ENCODE peak calls at places on chromosomes 4 and X, in eight cellular contexts. W, H, K, L, V, C, J and E are unnamed samples.

GRCh38 chr4:8463811-8464210 is 23.2 kb downstream of the TRMT44 start:
- DNase-seq in L (no peak), K (no peak), W (no peak), C (no peak), H (no peak), V (no peak), J (no peak), E (no peak)

GRCh38 chrX:153495362-153495751 is 577 bp downstream of the BGN start:
- DNase-seq in W (no peak), C (no peak), V (no peak), L (no peak), K (no peak), H (no peak), J (no peak), E (no peak)

GRCh38 chr4:183797445-183798248 is 107.5 kb upstream of the STOX2 start:
- DNase-seq in K (peak; percentile 32), C (no peak), H (peak; percentile 3), W (peak; percentile 54), J (no peak), V (peak; percentile 28), L (peak; percentile 33), E (peak; percentile 67)

GRCh38 chrX:11386001-11386523 is 92.8 kb downstream of the AMELX start:
- DNase-seq in V (no peak), C (peak; percentile 31), H (peak; percentile 70), J (no peak), L (peak; percentile 1), W (no peak), K (no peak), E (no peak)

GRCh38 chrX:53681661-53682060 is 4.9 kb downstream of the HUWE1 start:
- DNase-seq in K (no peak), J (no peak), H (peak; percentile 55), C (no peak), L (peak; percentile 30), W (no peak), V (no peak), E (no peak)

GRCh38 chr4:158560284-158560683 is 38.6 kb downstream of the RXFP1 start:
- DNase-seq in C (no peak), K (no peak), H (no peak), V (no peak), L (no peak), W (no peak), J (no peak), E (no peak)

GRCh38 chr4:184993243-184993642 is 25.0 kb upstream of the HELT start:
- DNase-seq in V (no peak), H (no peak), J (no peak), C (no peak), W (no peak), L (no peak), K (no peak), E (no peak)

GRCh38 chr4:177051473-177052060 is 258.1 kb upstream of the NEIL3 start:
- DNase-seq in W (no peak), V (peak; percentile 21), H (no peak), C (no peak), K (no peak), J (no peak), L (no peak), E (no peak)

GRCh38 chr4:113293043-113293560 is 243.6 kb downstream of the ANK2 start:
- DNase-seq in K (no peak), L (no peak), V (no peak), W (no peak), J (no peak), H (peak; percentile 62), C (no peak), E (no peak)

GRCh38 chr4:16225681-16225995 is 633 bp downstream of the TAPT1 start:
- DNase-seq in W (no peak), C (no peak), J (no peak), H (no peak), V (no peak), L (no peak), K (no peak), E (no peak)

GRCh38 chr4:94803181-94803580 is 45.4 kb downstream of the BMPR1B start:
- DNase-seq in C (no peak), J (no peak), K (no peak), L (no peak), H (peak; percentile 55), W (no peak), V (no peak), E (no peak)

GRCh38 chr4:1458581-1458980 is 52.3 kb upstream of the NKX1-1 start:
- DNase-seq in H (no peak), C (no peak), L (no peak), J (no peak), W (no peak), K (no peak), V (no peak), E (no peak)

GRCh38 chr4:168900080-168900479 is 110.0 kb downstream of the CBR4 start:
- DNase-seq in L (no peak), H (no peak), K (no peak), J (peak; percentile 82), W (no peak), V (no peak), C (no peak), E (no peak)

GRCh38 chr4:48974979-48975640 is 11.0 kb upstream of the CWH43 start:
- DNase-seq in J (no peak), V (no peak), W (no peak), C (no peak), H (no peak), L (no peak), K (no peak), E (no peak)

GRCh38 chr4:74279716-74280115 is 28.6 kb upstream of the EPGN start:
- DNase-seq in K (no peak), H (no peak), V (no peak), L (no peak), C (no peak), W (no peak), J (no peak), E (no peak)

GRCh38 chr4:119543187-119543586 is 85.4 kb downstream of the PDE5A start:
- DNase-seq in L (no peak), C (no peak), W (no peak), K (no peak), H (no peak), J (no peak), V (no peak), E (no peak)

GRCh38 chr4:122798101-122798500 is 28.5 kb upstream of the FGF2 start:
- DNase-seq in K (no peak), C (peak; percentile 96), W (no peak), H (peak; percentile 89), L (peak; percentile 94), J (peak; percentile 60), V (peak; percentile 30), E (peak; percentile 43)

GRCh38 chr4:3436048-3436797 is 5.5 kb upstream of the HGFAC start:
- DNase-seq in W (no peak), C (no peak), L (no peak), V (no peak), J (no peak), H (no peak), K (no peak), E (no peak)

DNA sequence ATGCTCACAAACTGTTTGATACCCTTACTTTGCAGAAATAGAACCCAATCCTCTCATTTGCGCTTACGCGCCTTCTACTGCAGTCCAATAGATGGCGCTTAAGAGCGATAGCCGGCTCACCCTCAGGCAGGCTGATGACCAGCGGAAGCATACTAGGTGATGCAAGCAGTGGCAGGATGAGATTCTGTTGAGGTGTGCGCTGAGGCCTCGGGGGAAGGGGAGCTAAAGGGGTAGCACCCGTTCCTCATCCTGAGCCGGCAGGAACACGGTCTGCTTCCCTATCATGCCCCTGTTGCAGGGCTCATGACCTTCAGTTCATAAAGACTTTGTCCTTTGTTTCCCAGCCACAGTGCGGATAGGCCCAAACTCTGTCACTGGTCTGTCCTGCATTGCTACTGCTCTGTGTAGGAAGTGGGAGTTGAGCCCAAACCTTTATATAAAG is 628.9 kb downstream of the TLL1 start:
- DNase-seq in H (no peak), V (no peak), W (no peak), K (no peak), C (no peak), L (peak; percentile 2), J (no peak), E (peak; percentile 53)
- TF ChIP-seq CTCF in H (peak; percentile 49), V (no peak), W (peak; percentile 68), K (peak; percentile 20), C (no peak), L (no peak), J (peak; percentile 28), E (no peak)

GRCh38 chr4:128809477-128810330 is at the start of gene JADE1:
- DNase-seq in L (peak; percentile 91), H (peak; percentile 89), V (peak; percentile 96), J (peak; percentile 95), W (peak; percentile 93), C (peak; percentile 88), K (peak; percentile 93), E (peak; percentile 89)

GRCh38 chr4:128810871-128811570 is 1.5 kb downstream of the JADE1 start:
- DNase-seq in J (peak; percentile 80), W (peak; percentile 79), V (peak; percentile 85), H (peak; percentile 85), C (peak; percentile 78), L (peak; percentile 84), K (peak; percentile 92), E (peak; percentile 62)

GRCh38 chr4:128811571-128812359 is 2.3 kb downstream of the JADE1 start:
- DNase-seq in V (peak; percentile 88), W (peak; percentile 65), L (peak; percentile 81), H (peak; percentile 84), K (peak; percentile 86), J (peak; percentile 94), C (peak; percentile 76), E (peak; percentile 61)

GRCh38 chr4:128812360-128812958 is 3.0 kb downstream of the JADE1 start:
- DNase-seq in V (peak; percentile 38), H (peak; percentile 72), L (peak; percentile 59), C (no peak), J (peak; percentile 63), W (peak; percentile 40), K (peak; percentile 30), E (peak; percentile 71)

GRCh38 chr4:128810331-128810870 is 901 bp downstream of the JADE1 start:
- DNase-seq in W (no peak), V (peak; percentile 38), J (peak; percentile 63), C (no peak), H (peak; percentile 64), K (peak; percentile 36), L (peak; percentile 18), E (no peak)
- TF ChIP-seq CTCF in W (no peak), V (no peak), J (peak; percentile 32), C (no peak), H (no peak), K (no peak), L (no peak), E (no peak)

DNA sequence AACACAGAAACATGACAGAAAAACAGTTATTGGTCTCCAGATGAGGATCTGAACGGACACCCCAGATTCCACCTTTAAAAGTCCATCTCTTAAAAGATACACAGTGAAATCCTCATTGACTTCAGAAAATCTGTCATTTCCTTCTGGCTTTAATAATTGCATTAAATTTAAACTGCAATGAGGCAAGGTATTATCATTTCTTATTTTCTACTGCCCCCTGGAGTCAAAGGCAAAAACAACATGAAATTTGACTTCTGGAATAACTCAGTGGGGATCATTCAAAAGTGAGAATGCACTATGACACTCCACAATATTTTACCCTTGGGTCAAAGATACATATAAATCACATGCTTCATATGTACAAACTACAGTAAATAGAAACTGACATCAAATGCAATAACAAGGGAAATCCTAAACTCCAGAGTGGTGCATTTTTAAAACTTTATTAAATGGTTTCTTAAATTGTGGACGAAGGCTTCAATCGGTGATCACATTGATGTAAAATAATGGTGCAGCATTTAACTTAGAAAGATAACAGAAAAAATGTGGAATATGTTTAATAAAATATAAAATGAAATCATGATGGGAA is 56.4 kb upstream of the SPANXN1 start:
- DNase-seq in W (no peak), H (no peak), C (no peak), K (no peak), V (no peak), L (peak; percentile 1), J (no peak), E (no peak)
- TF ChIP-seq CTCF in W (peak; percentile 52), H (peak; percentile 29), C (peak; percentile 32), K (peak; percentile 24), V (peak; percentile 16), L (peak; percentile 32), J (peak; percentile 65), E (peak; percentile 59)

GRCh38 chr4:106201373-106201772 is 114.6 kb downstream of the TBCK start:
- DNase-seq in V (no peak), W (no peak), C (peak; percentile 1), J (no peak), L (peak; percentile 4), H (no peak), K (no peak), E (no peak)
- TF ChIP-seq CTCF in V (no peak), W (peak; percentile 46), C (peak; percentile 61), J (peak; percentile 54), L (peak; percentile 58), H (peak; percentile 56), K (peak; percentile 12), E (no peak)